ENCODE peak calls at places on chromosomes 7 and 10, in seven cellular contexts. One of them, this sample, is unnamed.

GRCh38 chr7:51350195-51350896 is 33.7 kb upstream of the COBL start:
- DNase-seq in heart right ventricle: no peak
- DNase-seq in left lung: no peak
- DNase-seq in PC-9: peak; percentile 82
- DNase-seq in ovary: no peak
- DNase-seq in CD8-positive, alpha-beta T cell: no peak
- DNase-seq in lower lobe of right lung: no peak
- DNase-seq in this sample: no peak

GRCh38 chr7:92926697-92927044 is 90.3 kb upstream of the CDK6 start:
- DNase-seq in heart right ventricle: no peak
- DNase-seq in left lung: peak; percentile 21
- DNase-seq in PC-9: no peak
- DNase-seq in ovary: no peak
- DNase-seq in CD8-positive, alpha-beta T cell: no peak
- DNase-seq in lower lobe of right lung: no peak
- DNase-seq in this sample: no peak

GRCh38 chr10:111347386-111348005 is 270.7 kb downstream of the ADRA2A start:
- DNase-seq in heart right ventricle: no peak
- DNase-seq in left lung: no peak
- DNase-seq in PC-9: no peak
- DNase-seq in ovary: no peak
- DNase-seq in CD8-positive, alpha-beta T cell: no peak
- DNase-seq in lower lobe of right lung: no peak
- DNase-seq in this sample: no peak

GRCh38 chr10:124229516-124230051 is 136.2 kb upstream of the CHST15 start:
- DNase-seq in heart right ventricle: no peak
- DNase-seq in left lung: no peak
- DNase-seq in PC-9: no peak
- DNase-seq in ovary: no peak
- DNase-seq in CD8-positive, alpha-beta T cell: no peak
- DNase-seq in lower lobe of right lung: no peak
- DNase-seq in this sample: no peak

GRCh38 chr10:326894-327635 is 191.8 kb downstream of the ZMYND11 start:
- DNase-seq in heart right ventricle: no peak
- DNase-seq in left lung: no peak
- DNase-seq in PC-9: no peak
- DNase-seq in ovary: no peak
- DNase-seq in CD8-positive, alpha-beta T cell: no peak
- DNase-seq in lower lobe of right lung: no peak
- DNase-seq in this sample: no peak

GRCh38 chr10:110918269-110918632 is 729 bp downstream of the BBIP1 start:
- DNase-seq in heart right ventricle: no peak
- DNase-seq in left lung: no peak
- DNase-seq in PC-9: peak; percentile 93
- DNase-seq in ovary: no peak
- DNase-seq in CD8-positive, alpha-beta T cell: peak; percentile 88
- DNase-seq in lower lobe of right lung: peak; percentile 98
- DNase-seq in this sample: no peak

GRCh38 chr7:739455-739963 is 12.4 kb upstream of the PRKAR1B start:
- DNase-seq in heart right ventricle: no peak
- DNase-seq in left lung: peak; percentile 70
- DNase-seq in PC-9: no peak
- DNase-seq in ovary: peak; percentile 28
- DNase-seq in CD8-positive, alpha-beta T cell: no peak
- DNase-seq in lower lobe of right lung: peak; percentile 30
- DNase-seq in this sample: no peak

GRCh38 chr10:17891435-17891834 is 60.3 kb upstream of the SLC39A12 start:
- DNase-seq in heart right ventricle: no peak
- DNase-seq in left lung: no peak
- DNase-seq in PC-9: no peak
- DNase-seq in ovary: no peak
- DNase-seq in CD8-positive, alpha-beta T cell: no peak
- DNase-seq in lower lobe of right lung: no peak
- DNase-seq in this sample: no peak

GRCh38 chr7:30068117-30068516 is 39.9 kb downstream of the PLEKHA8 start:
- DNase-seq in heart right ventricle: no peak
- DNase-seq in left lung: no peak
- DNase-seq in PC-9: no peak
- DNase-seq in ovary: no peak
- DNase-seq in CD8-positive, alpha-beta T cell: no peak
- DNase-seq in lower lobe of right lung: no peak
- DNase-seq in this sample: no peak

GRCh38 chr7:30069096-30069867 is 41.1 kb downstream of the PLEKHA8 start:
- DNase-seq in heart right ventricle: no peak
- DNase-seq in left lung: no peak
- DNase-seq in PC-9: no peak
- DNase-seq in ovary: no peak
- DNase-seq in CD8-positive, alpha-beta T cell: no peak
- DNase-seq in lower lobe of right lung: no peak
- DNase-seq in this sample: no peak

GRCh38 chr7:30066697-30067096 is 38.5 kb downstream of the PLEKHA8 start:
- DNase-seq in heart right ventricle: no peak
- DNase-seq in left lung: no peak
- DNase-seq in PC-9: no peak
- DNase-seq in ovary: no peak
- DNase-seq in CD8-positive, alpha-beta T cell: no peak
- DNase-seq in lower lobe of right lung: no peak
- DNase-seq in this sample: no peak

GRCh38 chr7:30065746-30066145 is 37.5 kb downstream of the PLEKHA8 start:
- DNase-seq in heart right ventricle: no peak
- DNase-seq in left lung: no peak
- DNase-seq in PC-9: no peak
- DNase-seq in ovary: no peak
- DNase-seq in CD8-positive, alpha-beta T cell: no peak
- DNase-seq in lower lobe of right lung: no peak
- DNase-seq in this sample: no peak

DNA sequence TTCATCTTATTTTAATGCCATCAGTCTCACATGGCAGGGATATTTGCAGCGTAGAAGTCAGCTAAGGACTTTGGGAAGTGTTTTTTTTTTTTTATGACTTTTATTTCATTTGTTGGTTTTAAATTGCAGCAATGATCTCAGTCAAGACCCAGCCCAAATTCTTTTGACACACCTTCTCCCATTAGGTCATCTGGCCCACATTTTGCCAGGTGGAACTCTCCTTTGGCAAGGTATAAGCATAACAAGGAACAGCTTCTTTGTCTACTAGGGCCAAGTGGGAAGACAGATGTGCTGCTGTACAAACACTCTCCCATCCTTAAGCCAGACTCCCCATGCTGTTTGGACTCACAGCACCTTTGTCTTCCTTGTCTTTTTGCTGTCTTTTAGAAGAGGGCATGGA is 41.8 kb downstream of the PLEKHA8 start:
- DNase-seq in heart right ventricle: no peak
- DNase-seq in left lung: no peak
- DNase-seq in PC-9: no peak
- DNase-seq in ovary: no peak
- DNase-seq in CD8-positive, alpha-beta T cell: no peak
- DNase-seq in lower lobe of right lung: no peak
- DNase-seq in this sample: no peak
- H3K36me3 ChIP-seq in heart right ventricle: no peaks in the 10 kb centered on the region
- H3K36me3 ChIP-seq in left lung: no peaks in the 10 kb centered on the region
- H3K36me3 ChIP-seq in PC-9: no peaks in the 10 kb centered on the region
- H3K36me3 ChIP-seq in ovary: no peaks in the 10 kb centered on the region
- H3K36me3 ChIP-seq in CD8-positive, alpha-beta T cell: no peaks in the 10 kb centered on the region
- H3K36me3 ChIP-seq in lower lobe of right lung: no peaks in the 10 kb centered on the region
- H3K36me3 ChIP-seq in this sample: no peaks in the 10 kb centered on the region

GRCh38 chr7:6435486-6436384 is 12.0 kb downstream of the DAGLB start:
- DNase-seq in heart right ventricle: peak; percentile 85
- DNase-seq in left lung: peak; percentile 93
- DNase-seq in PC-9: peak; percentile 84
- DNase-seq in ovary: peak; percentile 85
- DNase-seq in CD8-positive, alpha-beta T cell: peak; percentile 87
- DNase-seq in lower lobe of right lung: peak; percentile 84
- DNase-seq in this sample: peak; percentile 79

GRCh38 chr7:6433814-6434630 is 13.7 kb downstream of the DAGLB start:
- DNase-seq in heart right ventricle: no peak
- DNase-seq in left lung: no peak
- DNase-seq in PC-9: no peak
- DNase-seq in ovary: no peak
- DNase-seq in CD8-positive, alpha-beta T cell: no peak
- DNase-seq in lower lobe of right lung: no peak
- DNase-seq in this sample: no peak

GRCh38 chr7:6430271-6430940 is 17.3 kb downstream of the DAGLB start:
- DNase-seq in heart right ventricle: no peak
- DNase-seq in left lung: no peak
- DNase-seq in PC-9: no peak
- DNase-seq in ovary: no peak
- DNase-seq in CD8-positive, alpha-beta T cell: no peak
- DNase-seq in lower lobe of right lung: no peak
- DNase-seq in this sample: no peak

GRCh38 chr7:6432786-6433185 is 15.0 kb downstream of the DAGLB start:
- DNase-seq in heart right ventricle: no peak
- DNase-seq in left lung: no peak
- DNase-seq in PC-9: no peak
- DNase-seq in ovary: no peak
- DNase-seq in CD8-positive, alpha-beta T cell: no peak
- DNase-seq in lower lobe of right lung: no peak
- DNase-seq in this sample: no peak

GRCh38 chr7:6430974-6431373 is 16.8 kb downstream of the DAGLB start:
- DNase-seq in heart right ventricle: no peak
- DNase-seq in left lung: no peak
- DNase-seq in PC-9: no peak
- DNase-seq in ovary: no peak
- DNase-seq in CD8-positive, alpha-beta T cell: no peak
- DNase-seq in lower lobe of right lung: no peak
- DNase-seq in this sample: no peak
- H3K36me3 ChIP-seq in heart right ventricle: peaks cover 12% of the 10 kb centered on the region
- H3K36me3 ChIP-seq in left lung: no peaks in the 10 kb centered on the region
- H3K36me3 ChIP-seq in PC-9: peaks cover 25% of the 10 kb centered on the region
- H3K36me3 ChIP-seq in ovary: no peaks in the 10 kb centered on the region
- H3K36me3 ChIP-seq in CD8-positive, alpha-beta T cell: peaks cover 7% of the 10 kb centered on the region
- H3K36me3 ChIP-seq in lower lobe of right lung: peaks cover 86% of the 10 kb centered on the region
- H3K36me3 ChIP-seq in this sample: peaks cover 2% of the 10 kb centered on the region

DNA sequence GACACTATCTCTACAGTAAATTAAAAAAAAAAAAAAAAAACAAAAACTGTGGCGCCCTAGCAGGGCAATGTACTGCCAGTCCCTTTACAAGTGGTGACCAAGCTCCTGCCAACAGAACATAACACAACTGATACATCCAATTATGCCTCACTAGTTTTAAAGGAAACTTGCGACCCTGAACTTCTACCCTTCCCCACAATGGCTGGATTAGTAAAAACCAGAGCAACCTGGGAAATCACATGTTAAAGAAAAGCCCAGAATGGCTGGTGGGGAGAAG is 16.5 kb downstream of the ATE1 start:
- DNase-seq in heart right ventricle: no peak
- DNase-seq in left lung: no peak
- DNase-seq in PC-9: no peak
- DNase-seq in ovary: no peak
- DNase-seq in CD8-positive, alpha-beta T cell: no peak
- DNase-seq in lower lobe of right lung: no peak
- DNase-seq in this sample: no peak
- H3K36me3 ChIP-seq in heart right ventricle: peaks cover 19% of the 10 kb centered on the region
- H3K36me3 ChIP-seq in left lung: no peaks in the 10 kb centered on the region
- H3K36me3 ChIP-seq in PC-9: no peaks in the 10 kb centered on the region
- H3K36me3 ChIP-seq in ovary: no peaks in the 10 kb centered on the region
- H3K36me3 ChIP-seq in CD8-positive, alpha-beta T cell: peaks cover 12% of the 10 kb centered on the region
- H3K36me3 ChIP-seq in lower lobe of right lung: peaks cover 85% of the 10 kb centered on the region
- H3K36me3 ChIP-seq in this sample: peaks cover 12% of the 10 kb centered on the region

DNA sequence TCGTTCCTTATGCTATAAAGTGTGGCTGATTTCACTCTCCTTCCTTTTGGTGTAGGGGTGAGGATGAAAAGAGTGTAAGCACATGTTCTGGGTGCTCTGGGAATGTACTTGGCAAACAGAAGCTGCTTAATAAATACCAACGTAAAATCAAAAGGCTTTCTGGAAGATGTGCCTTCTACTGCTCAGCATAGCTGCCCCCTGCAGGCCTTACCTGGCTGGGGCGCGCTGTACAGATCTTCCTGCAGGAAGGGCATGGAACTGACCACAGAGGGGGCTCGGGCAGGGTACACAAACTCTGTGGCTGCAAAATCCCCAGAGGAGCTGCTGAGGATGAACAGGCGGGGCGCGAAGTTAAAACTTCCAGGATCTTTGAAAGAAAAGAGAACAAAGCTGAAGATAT is 169.4 kb downstream of the SVIL start:
- DNase-seq in heart right ventricle: no peak
- DNase-seq in left lung: no peak
- DNase-seq in PC-9: no peak
- DNase-seq in ovary: no peak
- DNase-seq in CD8-positive, alpha-beta T cell: no peak
- DNase-seq in lower lobe of right lung: no peak
- DNase-seq in this sample: no peak
- H3K36me3 ChIP-seq in heart right ventricle: peaks cover 54% of the 10 kb centered on the region
- H3K36me3 ChIP-seq in left lung: no peaks in the 10 kb centered on the region
- H3K36me3 ChIP-seq in PC-9: no peaks in the 10 kb centered on the region
- H3K36me3 ChIP-seq in ovary: no peaks in the 10 kb centered on the region
- H3K36me3 ChIP-seq in CD8-positive, alpha-beta T cell: peaks cover 15% of the 10 kb centered on the region
- H3K36me3 ChIP-seq in lower lobe of right lung: peaks cover 97% of the 10 kb centered on the region
- H3K36me3 ChIP-seq in this sample: peaks cover 99% of the 10 kb centered on the region

GRCh38 chr7:151373599-151373998 is 32.0 kb downstream of the NUB1 start:
- DNase-seq in heart right ventricle: no peak
- DNase-seq in left lung: peak; percentile 60
- DNase-seq in PC-9: no peak
- DNase-seq in ovary: peak; percentile 35
- DNase-seq in CD8-positive, alpha-beta T cell: no peak
- DNase-seq in lower lobe of right lung: no peak
- DNase-seq in this sample: no peak

GRCh38 chr7:151374726-151375125 is 33.1 kb downstream of the NUB1 start:
- DNase-seq in heart right ventricle: no peak
- DNase-seq in left lung: peak; percentile 71
- DNase-seq in PC-9: no peak
- DNase-seq in ovary: peak; percentile 31
- DNase-seq in CD8-positive, alpha-beta T cell: no peak
- DNase-seq in lower lobe of right lung: no peak
- DNase-seq in this sample: peak; percentile 50

GRCh38 chr7:151372612-151373265 is 31.1 kb downstream of the NUB1 start:
- DNase-seq in heart right ventricle: no peak
- DNase-seq in left lung: peak; percentile 43
- DNase-seq in PC-9: no peak
- DNase-seq in ovary: peak; percentile 15
- DNase-seq in CD8-positive, alpha-beta T cell: no peak
- DNase-seq in lower lobe of right lung: no peak
- DNase-seq in this sample: no peak

GRCh38 chr7:151375530-151376217 is 34.1 kb downstream of the NUB1 start:
- DNase-seq in heart right ventricle: no peak
- DNase-seq in left lung: peak; percentile 34
- DNase-seq in PC-9: no peak
- DNase-seq in ovary: peak; percentile 27
- DNase-seq in CD8-positive, alpha-beta T cell: no peak
- DNase-seq in lower lobe of right lung: no peak
- DNase-seq in this sample: no peak

GRCh38 chr7:151374139-151374538 is 32.5 kb downstream of the NUB1 start:
- DNase-seq in heart right ventricle: no peak
- DNase-seq in left lung: peak; percentile 22
- DNase-seq in PC-9: no peak
- DNase-seq in ovary: peak; percentile 27
- DNase-seq in CD8-positive, alpha-beta T cell: no peak
- DNase-seq in lower lobe of right lung: no peak
- DNase-seq in this sample: peak; percentile 45
- H3K36me3 ChIP-seq in heart right ventricle: peaks cover 23% of the 10 kb centered on the region
- H3K36me3 ChIP-seq in left lung: no peaks in the 10 kb centered on the region
- H3K36me3 ChIP-seq in PC-9: peaks cover 10% of the 10 kb centered on the region
- H3K36me3 ChIP-seq in ovary: no peaks in the 10 kb centered on the region
- H3K36me3 ChIP-seq in CD8-positive, alpha-beta T cell: peaks cover 42% of the 10 kb centered on the region
- H3K36me3 ChIP-seq in lower lobe of right lung: peaks cover 95% of the 10 kb centered on the region
- H3K36me3 ChIP-seq in this sample: no peaks in the 10 kb centered on the region

This sample was measured in psoas muscle.